ENCODE peak calls at places on chromosome 10, in eight cellular contexts. S is nephron progenitor cell, P is stomach, I is fibroblast of the aortic adventitia, J is foreskin fibroblast, N is fibroblast of mammary gland, R is GM10248, F is breast epithelium. X is an unnamed sample.

GRCh38 chr10:60466267-60467201 is 76.9 kb upstream of the ANK3 start:
- DNase-seq in S (no peak), P (no peak), I (peak), J (peak), N (peak), R (no peak), F (no peak), X (no peak)

GRCh38 chr10:111247781-111248389 is 171.1 kb downstream of the ADRA2A start:
- DNase-seq in S (no peak), P (no peak), I (no peak), J (no peak), N (no peak), R (no peak), F (no peak), X (no peak)

GRCh38 chr10:97763411-97763810 is 8.4 kb downstream of the SFRP5 start:
- DNase-seq in S (no peak), P (no peak), I (no peak), J (no peak), N (no peak), R (no peak), F (no peak), X (no peak)

GRCh38 chr10:122062831-122063674 is 74.1 kb downstream of the TACC2 start:
- DNase-seq in S (peak), P (peak), I (peak), J (peak), N (peak), R (no peak), F (peak), X (no peak)

GRCh38 chr10:127485153-127485857 is 63.8 kb upstream of the NPS start:
- DNase-seq in S (peak), P (no peak), I (no peak), J (peak), N (peak), R (no peak), F (no peak), X (no peak)

GRCh38 chr10:110993024-110993693 is 73.8 kb downstream of the SHOC2 start:
- DNase-seq in S (no peak), P (no peak), I (peak), J (peak), N (peak), R (no peak), F (no peak), X (peak)

GRCh38 chr10:131817866-131818509 is 82.8 kb upstream of the PPP2R2D start:
- DNase-seq in S (no peak), P (no peak), I (no peak), J (no peak), N (no peak), R (no peak), F (no peak), X (no peak)

GRCh38 chr10:1489801-1490200 is 247.5 kb downstream of the ADARB2 start:
- DNase-seq in S (no peak), P (no peak), I (no peak), J (no peak), N (no peak), R (no peak), F (no peak), X (no peak)

GRCh38 chr10:619710-620109 is 69.8 kb downstream of the DIP2C start:
- DNase-seq in S (no peak), P (no peak), I (no peak), J (no peak), N (no peak), R (no peak), F (no peak), X (no peak)

GRCh38 chr10:124649209-124649608 is 95.0 kb downstream of the FAM53B start:
- DNase-seq in S (no peak), P (no peak), I (peak), J (peak), N (peak), R (no peak), F (no peak), X (no peak)

GRCh38 chr10:108112218-108112617 is 947.7 kb upstream of the SORCS1 start:
- DNase-seq in S (no peak), P (no peak), I (no peak), J (peak), N (peak), R (no peak), F (no peak), X (no peak)
- TF ChIP-seq CTCF in S (peak), P (no peak), I (no peak), J (no peak), N (peak), R (no peak), F (no peak), X (no peak)

GRCh38 chr10:103564116-103564501 is 70.6 kb downstream of the NEURL1 start:
- DNase-seq in S (no peak), P (no peak), I (no peak), J (no peak), N (no peak), R (no peak), F (no peak), X (no peak)

GRCh38 chr10:103568505-103568904 is 75.0 kb downstream of the NEURL1 start:
- DNase-seq in S (no peak), P (no peak), I (no peak), J (no peak), N (no peak), R (no peak), F (no peak), X (no peak)

GRCh38 chr10:103566536-103566935 is 73.0 kb downstream of the NEURL1 start:
- DNase-seq in S (no peak), P (no peak), I (peak), J (peak), N (no peak), R (no peak), F (no peak), X (no peak)

GRCh38 chr10:103563231-103564115 is 70.0 kb downstream of the NEURL1 start:
- DNase-seq in S (no peak), P (no peak), I (no peak), J (no peak), N (no peak), R (no peak), F (no peak), X (no peak)

GRCh38 chr10:103564799-103565365 is 71.4 kb downstream of the NEURL1 start:
- DNase-seq in S (peak), P (no peak), I (no peak), J (no peak), N (peak), R (peak), F (no peak), X (peak)
- TF ChIP-seq CTCF in S (peak), P (peak), I (peak), J (peak), N (peak), R (peak), F (no peak), X (peak)

DNA sequence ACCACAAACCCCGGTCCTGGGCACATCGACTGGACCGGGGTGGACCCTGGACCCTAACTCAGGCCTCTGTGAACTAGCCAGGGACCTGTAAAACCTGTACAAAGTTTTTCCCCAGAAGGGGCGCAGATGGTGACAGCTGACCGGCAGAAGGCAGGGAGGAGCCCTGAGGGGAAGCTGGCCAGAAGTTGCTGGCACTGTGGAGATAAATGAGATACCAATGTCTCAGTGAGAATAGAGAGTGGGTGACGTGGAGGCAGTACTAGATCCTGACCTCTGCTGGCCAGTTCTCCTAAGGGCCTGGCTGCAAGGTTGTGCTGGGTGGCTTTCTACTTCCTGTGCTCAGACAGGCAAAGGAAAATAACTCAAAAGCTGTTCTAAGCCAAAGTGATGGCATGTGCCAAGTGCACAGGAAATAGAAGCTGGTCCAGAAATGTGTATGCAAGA is 10.6 kb upstream of the TSPAN14 start:
- DNase-seq in S (no peak), P (no peak), I (no peak), J (peak), N (no peak), R (peak), F (no peak), X (peak)
- TF ChIP-seq CTCF in S (no peak), P (no peak), I (peak), J (peak), N (peak), R (peak), F (peak), X (no peak)

DNA sequence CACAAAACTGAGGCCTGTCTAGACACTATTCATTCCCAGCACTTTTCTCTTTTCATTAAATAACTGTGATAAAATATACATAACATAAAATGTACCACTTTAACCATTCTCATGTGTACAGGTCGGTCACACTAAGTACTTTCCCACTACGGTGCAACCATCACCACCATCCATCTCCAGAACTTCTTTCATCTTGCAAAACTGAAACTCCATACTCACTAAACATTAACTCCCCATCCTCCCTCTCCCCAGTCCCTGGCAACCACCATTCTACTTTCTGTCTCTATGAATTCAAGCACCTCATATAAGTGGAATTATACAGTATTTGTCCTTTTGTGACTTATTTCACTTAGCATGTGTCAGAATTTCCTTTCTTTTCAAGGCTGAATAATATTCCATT is 53.0 kb downstream of the ARHGAP12 start:
- DNase-seq in S (no peak), P (no peak), I (no peak), J (no peak), N (no peak), R (no peak), F (no peak), X (no peak)
- TF ChIP-seq CTCF in S (no peak), P (no peak), I (no peak), J (no peak), N (no peak), R (no peak), F (no peak), X (no peak)

GRCh38 chr10:115963848-115964247 is 309.2 kb downstream of the GFRA1 start:
- DNase-seq in S (no peak), P (no peak), I (peak), J (peak), N (no peak), R (no peak), F (no peak), X (no peak)
- TF ChIP-seq CTCF in S (peak), P (no peak), I (no peak), J (peak), N (peak), R (no peak), F (no peak), X (no peak)

GRCh38 chr10:78402636-78403035 is 369.0 kb downstream of the RPS24 start:
- DNase-seq in S (no peak), P (no peak), I (no peak), J (no peak), N (no peak), R (no peak), F (no peak), X (no peak)

GRCh38 chr10:78404296-78404695 is 370.6 kb downstream of the RPS24 start:
- DNase-seq in S (no peak), P (no peak), I (no peak), J (no peak), N (no peak), R (no peak), F (no peak), X (no peak)

GRCh38 chr10:78405231-78405630 is 371.6 kb downstream of the RPS24 start:
- DNase-seq in S (no peak), P (peak), I (peak), J (no peak), N (peak), R (no peak), F (no peak), X (no peak)

GRCh38 chr10:78398385-78398784 is 364.7 kb downstream of the RPS24 start:
- DNase-seq in S (no peak), P (no peak), I (no peak), J (no peak), N (no peak), R (no peak), F (no peak), X (no peak)

DNA sequence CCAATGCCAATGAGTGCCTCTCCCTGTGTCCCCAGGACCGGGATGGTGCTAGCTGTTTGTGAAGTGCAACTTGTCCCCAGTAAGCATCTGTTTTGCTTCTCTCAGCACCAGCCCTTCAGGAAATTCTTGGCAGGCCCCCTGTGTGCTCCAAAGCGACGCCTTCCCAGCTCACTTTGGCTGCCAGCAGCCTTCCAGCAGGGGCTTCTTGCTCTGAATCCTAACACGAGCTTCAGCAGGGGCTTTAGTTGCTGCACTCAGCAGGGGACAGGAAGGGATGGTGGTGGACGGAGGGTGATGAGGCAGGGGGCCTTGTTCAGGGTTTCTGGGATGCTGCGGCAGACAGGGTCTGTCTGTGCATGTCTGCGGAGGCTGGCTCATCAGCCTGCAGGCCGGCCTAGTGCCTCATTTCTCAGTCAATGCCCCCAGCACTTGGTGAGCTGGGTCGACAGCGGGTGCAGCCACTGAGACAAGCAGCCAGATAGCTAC is 368.3 kb downstream of the RPS24 start:
- DNase-seq in S (no peak), P (no peak), I (no peak), J (no peak), N (no peak), R (no peak), F (peak), X (no peak)
- TF ChIP-seq CTCF in S (no peak), P (no peak), I (no peak), J (no peak), N (no peak), R (no peak), F (no peak), X (no peak)

DNA sequence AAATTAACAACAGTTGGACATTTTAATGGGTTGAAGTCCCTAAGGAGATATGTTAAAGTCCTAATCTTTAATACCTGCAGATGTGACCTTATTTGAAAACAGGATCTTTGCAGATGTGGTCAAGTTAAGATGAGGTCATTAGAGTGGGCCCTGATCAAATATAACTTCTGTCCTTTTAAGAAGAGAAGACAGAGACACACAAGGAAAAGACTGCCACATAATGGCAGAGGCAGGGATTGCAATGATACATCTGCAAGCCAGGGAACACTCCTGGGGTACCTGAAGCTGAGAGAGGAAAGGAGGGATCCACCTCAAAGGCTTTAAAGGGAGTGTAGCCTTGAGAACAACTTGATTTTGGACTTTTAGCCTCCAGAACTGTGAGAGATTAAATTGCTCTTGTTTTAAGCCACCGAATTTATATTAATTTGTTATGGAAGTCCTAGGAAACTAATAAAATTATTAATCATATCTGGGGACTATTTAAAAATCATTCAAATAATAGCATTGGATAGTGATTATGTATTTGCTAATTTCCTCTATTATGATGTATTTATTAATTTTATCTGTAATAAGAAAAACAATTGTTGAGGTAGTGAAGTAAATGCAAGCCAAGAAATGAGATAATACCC is 700.0 kb upstream of the PCDH15 start:
- DNase-seq in S (peak), P (no peak), I (no peak), J (peak), N (peak), R (peak), F (no peak), X (peak)
- TF ChIP-seq CTCF in S (peak), P (no peak), I (no peak), J (peak), N (peak), R (peak), F (no peak), X (peak)

DNA sequence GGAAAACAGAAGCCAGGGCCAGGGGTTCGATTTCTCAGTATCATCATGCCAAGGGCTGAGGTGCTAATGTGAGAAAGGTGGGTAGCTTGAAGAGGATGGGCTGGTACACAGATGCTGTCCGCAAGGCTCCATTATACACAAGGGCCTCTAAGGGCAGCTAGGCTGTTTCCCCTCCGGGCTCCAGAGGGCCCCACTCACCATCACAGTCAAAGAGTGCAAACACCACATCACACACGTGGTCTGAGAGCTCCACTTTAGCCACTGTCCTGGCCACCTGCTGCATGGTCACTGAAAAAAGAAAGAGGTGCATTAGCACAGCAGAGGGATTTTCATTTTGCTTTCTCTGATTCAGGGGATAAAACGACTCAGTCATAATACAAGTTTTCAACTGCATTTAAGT is 20.9 kb upstream of the DNAJB12 start:
- DNase-seq in S (no peak), P (no peak), I (no peak), J (peak), N (no peak), R (no peak), F (no peak), X (no peak)
- TF ChIP-seq CTCF in S (no peak), P (no peak), I (no peak), J (peak), N (peak), R (peak), F (no peak), X (no peak)